ENCODE peak calls at places on chromosome 12, in four cellular contexts. G, I, M and U are unnamed samples. For H3K9me3, the result is how much of the 10 kb centered on the place peaks cover.

GRCh38 chr12:93200291-93200917 is 177.3 kb upstream of the NUDT4 start:
- DNase-seq in G (peak), I (no peak), M (no peak), U (no peak)

GRCh38 chr12:89648211-89648930 is 60.3 kb downstream of the ATP2B1 start:
- DNase-seq in G (peak), I (peak), M (no peak), U (no peak)

GRCh38 chr12:102816816-102817434 is 100.1 kb downstream of the PAH start:
- DNase-seq in G (peak), I (peak), M (no peak), U (peak)

GRCh38 chr12:111578276-111578970 is 20.7 kb downstream of the ATXN2 start:
- DNase-seq in G (no peak), I (peak), M (no peak), U (no peak)

GRCh38 chr12:98863167-98863566 is 218.1 kb downstream of the APAF1 start:
- DNase-seq in G (no peak), I (no peak), M (no peak), U (no peak)

GRCh38 chr12:124603143-124603542 is 35.7 kb upstream of the NCOR2 start:
- DNase-seq in G (no peak), I (no peak), M (no peak), U (no peak)

GRCh38 chr12:105342464-105342863 is 12.0 kb downstream of the C12orf75 start:
- DNase-seq in G (no peak), I (no peak), M (no peak), U (peak)

GRCh38 chr12:117749431-117749830 is 219.4 kb downstream of the KSR2 start:
- DNase-seq in G (no peak), I (no peak), M (no peak), U (no peak)

DNA sequence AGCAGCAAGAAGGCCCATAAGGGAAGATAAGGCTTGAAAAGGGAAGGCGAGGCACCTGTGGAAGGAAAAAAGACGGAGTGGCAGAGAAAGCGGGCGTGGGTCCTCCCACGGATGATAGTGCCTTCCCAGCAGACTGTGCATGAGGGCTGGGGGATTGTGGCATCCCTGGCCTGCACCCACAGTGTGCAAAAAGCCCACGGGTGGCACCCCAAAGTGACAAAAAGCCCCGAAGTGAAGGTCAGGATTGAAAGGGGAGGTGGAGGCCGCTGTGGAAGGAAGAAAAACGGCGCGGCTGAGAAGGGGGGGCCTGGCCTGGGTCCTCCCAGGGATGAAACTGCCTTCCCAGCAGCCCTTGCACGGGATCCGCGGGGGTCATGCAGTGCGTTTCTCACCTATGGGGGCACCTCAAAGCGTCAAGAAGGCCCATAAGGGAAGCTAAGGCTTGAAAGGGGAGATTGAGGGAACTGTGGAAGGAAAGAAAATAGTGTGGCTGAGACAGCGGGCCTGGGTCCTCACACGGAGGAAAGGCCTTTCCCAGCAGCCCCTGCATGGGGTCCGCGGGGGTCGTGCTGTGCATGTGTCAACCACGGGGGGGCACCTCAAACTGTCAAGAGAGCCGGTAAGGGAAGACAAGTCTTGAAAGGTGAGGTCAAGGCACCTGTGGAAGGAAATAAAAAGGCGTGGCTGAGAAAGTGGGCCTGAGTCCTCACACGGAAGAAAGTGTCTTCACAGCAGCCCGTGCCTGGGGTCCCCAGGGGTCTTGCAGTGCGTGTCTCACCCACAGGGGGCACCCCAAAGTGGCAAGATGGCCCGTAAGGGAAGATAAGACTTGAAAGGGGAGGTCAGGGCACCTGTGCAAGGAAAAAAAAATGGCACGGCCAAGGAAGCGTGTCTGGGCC is 274.1 kb downstream of the ALG10 start:
- DNase-seq in G (no peak), I (no peak), M (no peak), U (no peak)
- H3K9me3 ChIP-seq in G (under half), I (half or more), M (under half), U (under half)

GRCh38 chr12:68521321-68521839 is 89.3 kb upstream of the RAP1B start:
- DNase-seq in G (peak), I (peak), M (no peak), U (no peak)
- H3K9me3 ChIP-seq in G (under half), I (under half), M (under half), U (under half)

DNA sequence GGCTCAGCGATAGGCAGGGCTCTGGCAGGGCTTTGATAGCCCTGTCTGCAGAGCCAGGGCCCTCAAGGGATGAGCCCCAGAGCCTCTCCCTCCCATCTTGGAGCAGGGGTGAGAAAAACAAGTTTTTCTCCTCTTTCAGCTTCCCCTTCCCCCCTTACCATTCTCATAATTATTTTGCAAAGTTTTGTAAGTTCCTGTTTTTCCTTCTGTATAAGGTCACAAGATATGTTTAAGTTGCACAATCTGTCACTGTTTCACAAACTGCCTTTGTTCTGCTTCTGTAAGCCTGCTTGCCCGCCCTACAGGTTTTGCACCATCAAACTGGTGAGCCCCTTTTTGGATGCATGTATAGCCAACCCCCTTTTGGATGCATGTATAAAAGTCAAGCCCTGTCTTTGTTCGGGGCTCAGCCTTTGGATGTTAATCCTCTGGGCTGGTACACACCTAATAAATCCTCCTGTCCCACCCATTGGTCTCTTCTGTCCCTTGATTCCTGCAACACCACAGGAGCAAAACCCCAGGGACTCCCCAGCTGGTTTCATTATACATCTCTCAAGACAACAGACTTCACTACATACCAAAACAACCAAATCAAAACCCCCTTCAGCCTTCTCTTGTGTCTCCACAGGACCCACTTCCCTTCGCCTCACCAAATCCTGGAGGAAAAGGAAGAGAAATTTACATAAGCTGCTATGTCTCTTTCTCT is 52.5 kb upstream of the RESF1 start:
- DNase-seq in G (no peak), I (no peak), M (no peak), U (no peak)
- H3K9me3 ChIP-seq in G (under half), I (under half), M (under half), U (under half)

GRCh38 chr12:34396861-34397590 is 374.7 kb downstream of the ALG10 start:
- DNase-seq in G (no peak), I (no peak), M (peak), U (no peak)
- H3K9me3 ChIP-seq in G (under half), I (half or more), M (under half), U (under half)